ENCODE peak calls at places on chromosomes 12 and 14, in seven cellular contexts. G is midbrain; M is GM12891; S is MCF 10A; N is activated naive CD4-positive, alpha-beta T cell treated with anti-CD3 and anti-CD28 coated beads, Interleukin-2, amount 10 ng/mL, durations not matched to agents 7 days and 5 days; J is EL; U is left cardiac atrium. O is an unnamed sample.

GRCh38 chr14:52115286-52115685 is 46.4 kb upstream of the NID2 start:
- DNase-seq in G (no peak), M (no peak), S (no peak), N (no peak), J (no peak), U (no peak), O (no peak)

GRCh38 chr12:12722351-12723146 is 5.4 kb downstream of the CDKN1B start:
- DNase-seq in G (no peak), M (no peak), S (peak), N (no peak), J (peak), U (no peak), O (no peak)

GRCh38 chr14:74539503-74539902 is 45.9 kb downstream of the ISCA2 start:
- DNase-seq in G (no peak), M (no peak), S (no peak), N (no peak), J (no peak), U (no peak), O (no peak)

GRCh38 chr12:100534625-100535227 is 38.8 kb upstream of the GAS2L3 start:
- DNase-seq in G (no peak), M (no peak), S (no peak), N (no peak), J (no peak), U (no peak), O (no peak)

GRCh38 chr12:122135437-122136031 is 38.5 kb downstream of the IL31 start:
- DNase-seq in G (no peak), M (no peak), S (no peak), N (no peak), J (no peak), U (no peak), O (no peak)

GRCh38 chr12:7588703-7589329 is 76.9 kb downstream of the APOBEC1 start:
- DNase-seq in G (peak), M (peak), S (peak), N (peak), J (peak), U (peak), O (no peak)

GRCh38 chr12:40225337-40225983 is 663 bp downstream of the LRRK2 start:
- DNase-seq in G (no peak), M (no peak), S (no peak), N (no peak), J (no peak), U (no peak), O (no peak)

GRCh38 chr14:31978423-31978822 is 98.7 kb upstream of the ARHGAP5 start:
- DNase-seq in G (no peak), M (no peak), S (no peak), N (no peak), J (no peak), U (no peak), O (no peak)

GRCh38 chr14:101188571-101188915 is 285.0 kb upstream of the RTL1 start:
- DNase-seq in G (no peak), M (no peak), S (no peak), N (no peak), J (no peak), U (no peak), O (peak)

GRCh38 chr14:91171291-91171690 is 57.4 kb downstream of the DGLUCY start:
- DNase-seq in G (no peak), M (no peak), S (no peak), N (no peak), J (no peak), U (peak), O (no peak)

GRCh38 chr14:105398726-105399440 is 545 bp downstream of the TEX22 start:
- DNase-seq in G (no peak), M (peak), S (no peak), N (peak), J (no peak), U (no peak), O (peak)

GRCh38 chr12:5511644-5512584 is 80.0 kb downstream of the NTF3 start:
- DNase-seq in G (no peak), M (peak), S (no peak), N (no peak), J (peak), U (peak), O (no peak)

GRCh38 chr12:90152897-90153624 is 444.4 kb upstream of the ATP2B1 start:
- DNase-seq in G (no peak), M (no peak), S (peak), N (no peak), J (peak), U (no peak), O (peak)

GRCh38 chr12:66149702-66150398 is 19.3 kb upstream of the LLPH start:
- DNase-seq in G (no peak), M (no peak), S (no peak), N (no peak), J (no peak), U (peak), O (no peak)

GRCh38 chr12:4270016-4270669 is 3.4 kb upstream of the CCND2 start:
- DNase-seq in G (no peak), M (no peak), S (no peak), N (peak), J (no peak), U (no peak), O (peak)

GRCh38 chr12:31322651-31323248 is 3.2 kb downstream of the SINHCAF start:
- DNase-seq in G (no peak), M (no peak), S (peak), N (no peak), J (peak), U (no peak), O (peak)

GRCh38 chr12:117036046-117036445 is 63.2 kb downstream of the TESC start:
- DNase-seq in G (no peak), M (no peak), S (no peak), N (no peak), J (no peak), U (peak), O (no peak)

GRCh38 chr14:38775986-38776385 is 327.0 kb downstream of the SEC23A start:
- DNase-seq in G (no peak), M (no peak), S (peak), N (no peak), J (no peak), U (no peak), O (no peak)

GRCh38 chr12:93183940-93184663 is 193.6 kb upstream of the NUDT4 start:
- DNase-seq in G (peak), M (peak), S (no peak), N (peak), J (peak), U (no peak), O (peak)

GRCh38 chr12:52207895-52208294 is 16.1 kb upstream of the KRT80 start:
- DNase-seq in G (no peak), M (no peak), S (peak), N (no peak), J (peak), U (peak), O (no peak)

GRCh38 chr14:61620130-61620946 is 75.0 kb upstream of the HIF1A start:
- DNase-seq in G (no peak), M (no peak), S (peak), N (no peak), J (peak), U (no peak), O (no peak)

GRCh38 chr14:85175556-85175955 is 354.4 kb upstream of the FLRT2 start:
- DNase-seq in G (no peak), M (no peak), S (no peak), N (no peak), J (peak), U (no peak), O (no peak)

GRCh38 chr12:2650261-2651060 is 144.3 kb upstream of the FKBP4 start:
- DNase-seq in G (no peak), M (no peak), S (no peak), N (no peak), J (no peak), U (no peak), O (no peak)

GRCh38 chr12:64609543-64610091 is 678 bp upstream of the RASSF3 start:
- DNase-seq in G (no peak), M (no peak), S (no peak), N (no peak), J (no peak), U (no peak), O (peak)

GRCh38 chr12:103813426-103813825 is 27.6 kb downstream of the NT5DC3 start:
- DNase-seq in G (no peak), M (no peak), S (no peak), N (no peak), J (no peak), U (no peak), O (no peak)

GRCh38 chr12:47209014-47209413 is 129.3 kb upstream of the AMIGO2 start:
- DNase-seq in G (no peak), M (no peak), S (no peak), N (no peak), J (no peak), U (no peak), O (no peak)

O was measured in retina.